ENCODE peak calls at places on chromosomes 13 and 19, in eight cellular contexts. Z, X, W, H, K, L, G and N are unnamed samples.
A peak's percentile ranks its signal among the peaks of the same experiment; 100 is the strongest.

GRCh38 chr13:33524086-33524485 is 238.5 kb upstream of the STARD13 start:
- DNase-seq in L (peak; percentile 74), K (no peak), Z (no peak), H (peak; percentile 89), W (no peak), G (peak; percentile 92), X (no peak), N (peak; percentile 76)

GRCh38 chr13:52738719-52739467 is 727 bp downstream of the CNMD start:
- DNase-seq in W (no peak), G (no peak), X (no peak), L (no peak), K (no peak), Z (no peak), H (no peak), N (no peak)

GRCh38 chr13:62747629-62748028 is 1332.0 kb upstream of the PCDH20 start:
- DNase-seq in L (peak; percentile 30), W (no peak), X (no peak), Z (no peak), G (peak; percentile 1), K (no peak), H (no peak), N (no peak)

GRCh38 chr19:47561440-47562045 is 11.4 kb downstream of the ZNF541 start:
- DNase-seq in H (no peak), W (no peak), G (no peak), Z (no peak), K (no peak), L (no peak), X (no peak), N (no peak)

GRCh38 chr13:32385369-32385768 is 42.6 kb downstream of the N4BP2L1 start:
- DNase-seq in Z (no peak), K (no peak), X (no peak), G (no peak), H (no peak), L (no peak), W (no peak), N (no peak)

GRCh38 chr19:3175761-3176714 is 2.5 kb upstream of the S1PR4 start:
- DNase-seq in K (no peak), W (no peak), L (peak; percentile 85), H (peak; percentile 71), G (peak; percentile 69), Z (no peak), X (no peak), N (peak; percentile 43)

GRCh38 chr13:29359181-29359580 is 236.3 kb downstream of the SLC7A1 start:
- DNase-seq in G (no peak), L (no peak), Z (peak; percentile 14), K (no peak), W (no peak), X (no peak), H (no peak), N (no peak)

GRCh38 chr19:33063356-33064116 is 1.2 kb downstream of the RHPN2 start:
- DNase-seq in Z (no peak), L (peak; percentile 38), X (peak; percentile 35), H (peak; percentile 28), K (no peak), G (peak; percentile 32), W (no peak), N (peak; percentile 44)

GRCh38 chr19:871446-872265 is 12.2 kb downstream of the CFD start:
- DNase-seq in L (peak; percentile 25), Z (no peak), G (peak; percentile 41), W (no peak), X (no peak), H (no peak), K (no peak), N (no peak)

GRCh38 chr19:3603121-3603841 is 3.4 kb downstream of the TBXA2R start:
- DNase-seq in H (no peak), X (no peak), Z (no peak), L (no peak), G (no peak), K (no peak), W (no peak), N (no peak)

GRCh38 chr13:50676602-50677001 is 166.9 kb downstream of the DLEU7 start:
- DNase-seq in Z (no peak), G (peak; percentile 90), K (no peak), H (peak; percentile 84), L (peak; percentile 86), W (no peak), X (no peak), N (peak; percentile 69)

GRCh38 chr19:34254552-34255432 is at the start of gene GARRE1:
- DNase-seq in K (no peak), H (no peak), G (peak; percentile 38), X (no peak), Z (peak; percentile 71), W (peak; percentile 73), L (peak; percentile 62), N (peak; percentile 47)

GRCh38 chr19:2923510-2923909 is 21.3 kb downstream of the ZNF77 start:
- DNase-seq in Z (no peak), H (peak; percentile 23), G (peak; percentile 30), W (no peak), K (peak; percentile 86), X (peak; percentile 63), L (peak; percentile 68), N (peak; percentile 92)

GRCh38 chr13:110475550-110476219 is 85.8 kb downstream of the RAB20 start:
- DNase-seq in H (no peak), W (no peak), G (no peak), K (no peak), Z (no peak), X (no peak), L (no peak), N (no peak)

GRCh38 chr13:48562296-48563066 is 29.6 kb upstream of the RCBTB2 start:
- DNase-seq in X (no peak), G (peak; percentile 33), L (no peak), H (no peak), W (no peak), Z (no peak), K (no peak), N (peak; percentile 14)

GRCh38 chr13:101751488-101751887 is 299.0 kb downstream of the ITGBL1 start:
- DNase-seq in G (peak; percentile 59), W (no peak), L (peak; percentile 88), X (no peak), Z (peak; percentile 73), K (no peak), H (peak; percentile 98), N (peak; percentile 99)

GRCh38 chr19:2059422-2060201 is 8.6 kb upstream of the MKNK2 start:
- DNase-seq in Z (no peak), K (peak; percentile 94), G (peak; percentile 73), L (peak; percentile 88), W (no peak), H (peak; percentile 60), X (no peak), N (peak; percentile 50)

GRCh38 chr19:45667620-45668341 is at the start of gene GIPR:
- DNase-seq in W (no peak), L (peak; percentile 54), K (peak; percentile 91), G (peak; percentile 14), X (peak; percentile 44), H (no peak), Z (no peak), N (peak; percentile 30)

GRCh38 chr13:37453246-37453645 is 145.3 kb downstream of the POSTN start:
- DNase-seq in Z (no peak), L (peak; percentile 32), X (no peak), G (peak; percentile 47), K (no peak), H (peak; percentile 29), W (no peak), N (peak; percentile 88)

GRCh38 chr13:107866666-107867623 is 348.4 kb downstream of the LIG4 start:
- DNase-seq in Z (peak; percentile 60), L (no peak), W (no peak), H (peak; percentile 65), X (peak; percentile 10), G (peak; percentile 61), K (no peak), N (peak; percentile 41)

GRCh38 chr13:36369268-36370107 is 23.3 kb upstream of the SPART start:
- DNase-seq in W (no peak), Z (no peak), X (no peak), H (no peak), G (peak; percentile 81), L (peak; percentile 82), K (no peak), N (no peak)

GRCh38 chr13:34179481-34179880 is 361.5 kb downstream of the RFC3 start:
- DNase-seq in Z (peak; percentile 23), W (no peak), G (peak; percentile 58), X (no peak), K (no peak), H (peak; percentile 34), L (no peak), N (no peak)

GRCh38 chr13:28854657-28855056 is 34.5 kb downstream of the MTUS2 start:
- DNase-seq in X (no peak), H (no peak), G (no peak), W (no peak), Z (no peak), K (no peak), L (peak; percentile 19), N (no peak)

GRCh38 chr13:24693862-24694471 is 13.8 kb downstream of the ATP12A start:
- DNase-seq in G (peak; percentile 26), L (peak; percentile 41), K (no peak), X (peak; percentile 21), H (peak; percentile 62), Z (peak; percentile 52), W (no peak), N (peak; percentile 66)

GRCh38 chr13:26785845-26786630 is 25.5 kb upstream of the GPR12 start:
- DNase-seq in K (peak; percentile 92), G (no peak), X (peak; percentile 11), Z (no peak), H (no peak), L (peak; percentile 26), W (no peak), N (no peak)

GRCh38 chr13:110583178-110583865 is 21.8 kb upstream of the RAB20 start:
- DNase-seq in K (no peak), X (no peak), W (no peak), Z (no peak), G (no peak), H (no peak), L (no peak), N (no peak)